ENCODE peak calls at places on chromosomes 1 and 21, in seven cellular contexts. Y, O, F, J, B, H and T are unnamed samples.

GRCh38 chr1:28213315-28213714 is 19.5 kb downstream of the DNAJC8 start:
- DNase-seq in Y (no peak), O (no peak), F (no peak), J (no peak), B (no peak), H (no peak), T (no peak)

GRCh38 chr1:86052948-86053698 is 103.4 kb downstream of the COL24A1 start:
- DNase-seq in Y (no peak), O (peak), F (no peak), J (no peak), B (no peak), H (no peak), T (peak)

GRCh38 chr21:45725844-45726200 is 82.3 kb downstream of the PCBP3 start:
- DNase-seq in Y (no peak), O (no peak), F (no peak), J (no peak), B (no peak), H (no peak), T (no peak)

GRCh38 chr1:183244466-183244865 is 58.4 kb downstream of the LAMC2 start:
- DNase-seq in Y (peak), O (no peak), F (no peak), J (no peak), B (peak), H (no peak), T (no peak)

GRCh38 chr1:192201303-192201702 is 43.0 kb downstream of the RGS18 start:
- DNase-seq in Y (no peak), O (no peak), F (no peak), J (no peak), B (no peak), H (no peak), T (no peak)

GRCh38 chr1:91635763-91636162 is 135.1 kb downstream of the CDC7 start:
- DNase-seq in Y (no peak), O (no peak), F (no peak), J (no peak), B (no peak), H (no peak), T (no peak)

GRCh38 chr1:180213401-180214177 is 16.5 kb upstream of the LHX4 start:
- DNase-seq in Y (peak), O (no peak), F (no peak), J (peak), B (no peak), H (no peak), T (peak)

GRCh38 chr1:209556159-209556690 is 27.3 kb upstream of the CAMK1G start:
- DNase-seq in Y (no peak), O (no peak), F (no peak), J (no peak), B (no peak), H (no peak), T (no peak)

GRCh38 chr1:246072456-246072855 is 434.6 kb downstream of the SMYD3 start:
- DNase-seq in Y (no peak), O (no peak), F (no peak), J (no peak), B (no peak), H (no peak), T (no peak)

GRCh38 chr1:19765623-19766022 is 34.1 kb downstream of the TMCO4 start:
- DNase-seq in Y (peak), O (peak), F (peak), J (peak), B (peak), H (peak), T (no peak)

GRCh38 chr1:177310326-177310725 is 139.6 kb downstream of the BRINP2 start:
- DNase-seq in Y (no peak), O (no peak), F (no peak), J (no peak), B (no peak), H (no peak), T (no peak)

DNA sequence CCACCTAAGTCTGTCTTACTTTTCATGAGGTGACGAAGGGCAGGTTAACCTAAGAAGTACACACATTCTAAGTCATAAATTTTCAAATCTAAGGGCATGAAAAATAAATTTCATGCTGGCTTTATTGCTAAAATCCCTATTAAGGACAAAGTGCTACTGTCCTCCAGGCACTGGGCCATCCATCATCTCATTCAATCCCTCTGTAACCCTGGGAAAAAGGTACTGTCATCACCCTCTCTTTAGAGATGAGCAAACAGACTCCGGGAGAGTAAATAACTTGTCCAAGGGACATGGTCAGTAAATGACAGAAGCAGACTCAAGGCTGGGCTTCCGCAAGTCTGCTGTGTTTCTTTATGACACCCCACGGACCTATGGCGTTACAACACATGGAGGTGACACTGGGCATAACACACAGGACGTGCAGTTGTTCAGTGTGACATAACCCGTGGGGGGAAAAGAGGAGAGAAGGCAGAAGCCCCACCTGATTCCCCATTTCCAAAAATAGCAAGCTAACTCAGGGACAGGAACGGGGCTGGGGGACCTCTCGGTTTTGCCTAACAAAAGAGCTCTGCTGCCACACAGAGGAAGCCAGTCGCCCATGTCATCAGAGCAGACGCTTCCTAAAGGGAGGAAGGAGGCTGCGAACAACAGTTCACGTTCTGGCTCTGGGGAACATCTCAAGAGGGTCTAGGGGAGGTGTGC is 12.5 kb upstream of the SRM start:
- DNase-seq in Y (no peak), O (no peak), F (no peak), J (no peak), B (peak), H (no peak), T (peak)
- TF ChIP-seq CTCF in Y (no peak), O (no peak), F (no peak), J (no peak), B (no peak), H (no peak), T (peak)

GRCh38 chr1:38783659-38784229 is 75.8 kb downstream of the RRAGC start:
- DNase-seq in Y (no peak), O (no peak), F (no peak), J (no peak), B (no peak), H (no peak), T (no peak)
- TF ChIP-seq CTCF in Y (no peak), O (no peak), F (no peak), J (no peak), B (no peak), H (no peak), T (no peak)

GRCh38 chr21:35843911-35844667 is 216.2 kb downstream of the SETD4 start:
- DNase-seq in Y (no peak), O (no peak), F (no peak), J (no peak), B (no peak), H (no peak), T (no peak)
- TF ChIP-seq CTCF in Y (no peak), O (no peak), F (no peak), J (no peak), B (no peak), H (no peak), T (no peak)

GRCh38 chr21:38944903-38945302 is 139.2 kb downstream of the ETS2 start:
- DNase-seq in Y (no peak), O (no peak), F (no peak), J (no peak), B (no peak), H (no peak), T (no peak)
- TF ChIP-seq CTCF in Y (no peak), O (peak), F (no peak), J (no peak), B (no peak), H (no peak), T (no peak)

DNA sequence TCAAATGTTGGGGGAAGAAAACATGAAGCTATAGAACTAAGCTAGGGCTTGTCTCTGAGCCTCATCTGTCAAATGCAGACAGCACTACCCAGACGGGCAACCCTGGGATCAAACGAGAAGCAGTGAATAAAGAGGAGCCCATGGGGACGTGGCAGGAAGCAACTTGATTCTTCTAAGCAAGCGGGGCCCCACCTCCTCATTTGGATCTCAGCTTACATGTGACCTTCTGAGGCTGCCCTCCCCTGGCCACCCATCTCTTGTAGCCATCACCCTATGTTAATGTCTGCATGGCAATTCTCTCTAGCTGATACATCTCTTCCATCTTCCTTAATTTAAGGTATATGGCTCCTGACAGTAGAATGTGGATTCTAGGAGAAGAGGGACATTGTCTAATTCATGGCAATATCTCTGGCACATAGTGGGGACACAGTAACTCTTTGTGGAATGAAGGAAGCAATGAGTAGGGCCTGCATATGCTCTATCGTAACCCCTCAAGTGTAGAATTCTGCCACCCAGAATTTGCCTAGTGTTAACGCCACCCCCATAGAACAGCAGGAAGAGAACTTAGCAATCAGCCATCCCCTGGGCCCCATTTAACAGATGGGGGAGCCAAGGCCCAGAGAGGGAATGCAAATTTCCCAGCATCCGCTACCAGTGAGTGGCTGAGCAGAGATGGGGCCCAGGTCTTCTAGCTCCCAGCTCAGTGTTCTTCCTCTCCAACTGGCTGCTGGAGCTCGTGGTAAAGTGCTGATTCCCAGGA is 171.5 kb downstream of the IGSF21 start:
- DNase-seq in Y (no peak), O (no peak), F (no peak), J (no peak), B (no peak), H (no peak), T (no peak)
- TF ChIP-seq CTCF in Y (no peak), O (no peak), F (no peak), J (no peak), B (no peak), H (no peak), T (no peak)